ENCODE peak calls at places on chromosome X, in ten cellular contexts. D is activated T-cell treated with anti-CD3 and anti-CD28 coated beads for 24 hours; O is NCI-H524; X is activated CD8-positive, alpha-beta memory T cell treated with anti-CD3 and anti-CD28 coated beads for 48 hours; V is HS-5; B is lower leg skin; A is stromal cell of bone marrow; R is activated CD4-positive, alpha-beta T cell treated with anti-CD3 and anti-CD28 coated beads for 1 hour; N is stimulated activated CD8-positive, alpha-beta memory T cell treated with anti-CD3 and anti-CD28 coated beads, Interleukin-15, amount 100 ng/mL, for 4 hours; F is RCC 7860. L is an unnamed sample.

GRCh38 chrX:149493567-149494562 is 11.2 kb downstream of the IDS start:
- DNase-seq in D (no peak), O (no peak), X (no peak), V (no peak), B (peak), A (no peak), R (no peak), N (no peak), F (peak), L (no peak)

GRCh38 chrX:1941291-1941690 is 326.4 kb downstream of the ASMT start:
- DNase-seq in D (no peak), O (no peak), X (no peak), V (no peak), B (peak), A (no peak), R (no peak), N (no peak), F (no peak), L (no peak)

GRCh38 chrX:103792916-103793540 is 16.4 kb downstream of the PLP1 start:
- DNase-seq in D (no peak), O (no peak), X (no peak), V (peak), B (no peak), A (peak), R (no peak), N (no peak), F (no peak), L (no peak)

GRCh38 chrX:47179221-47179927 is 14.3 kb upstream of the UBA1 start:
- DNase-seq in D (no peak), O (no peak), X (no peak), V (no peak), B (no peak), A (no peak), R (no peak), N (no peak), F (no peak), L (no peak)

GRCh38 chrX:85499400-85499799 is 119.9 kb upstream of the POF1B start:
- DNase-seq in D (no peak), O (no peak), X (no peak), V (no peak), B (no peak), A (no peak), R (no peak), N (no peak), F (no peak), L (no peak)

GRCh38 chrX:137033774-137034507 is at the start of gene GPR101:
- DNase-seq in D (no peak), O (no peak), X (no peak), V (no peak), B (no peak), A (no peak), R (no peak), N (no peak), F (no peak), L (no peak)

GRCh38 chrX:71996826-71997225 is 86.2 kb downstream of the NHSL2 start:
- DNase-seq in D (no peak), O (no peak), X (no peak), V (no peak), B (peak), A (peak), R (no peak), N (no peak), F (no peak), L (no peak)

GRCh38 chrX:9644335-9644734 is 121.3 kb downstream of the GPR143 start:
- DNase-seq in D (peak), O (no peak), X (peak), V (no peak), B (no peak), A (no peak), R (no peak), N (no peak), F (peak), L (no peak)

GRCh38 chrX:21798677-21799219 is 40.7 kb upstream of the MBTPS2 start:
- DNase-seq in D (no peak), O (no peak), X (no peak), V (no peak), B (no peak), A (peak), R (no peak), N (no peak), F (peak), L (no peak)